ENCODE peak calls at places on chromosomes 12 and 14, in ten cellular contexts. One of them, this sample, is unnamed.

GRCh38 chr14:72590577-72590976 is 303.3 kb downstream of the DPF3 start:
- DNase-seq in left lung: no peak
- DNase-seq in fibroblast of pulmonary artery: no peak
- DNase-seq in brain microvascular endothelial cell: no peak
- DNase-seq in activated CD4-positive, alpha-beta T cell treated with anti-CD3 and anti-CD28 coated beads, Interleukin-2, amount 50 U/mL, for 1 hour: no peak
- DNase-seq in activated naive CD8-positive, alpha-beta T cell treated with anti-CD3 and anti-CD28 coated beads, Interleukin-2, amount 50 U/mL, for 24 hours: peak
- DNase-seq in cardiac fibroblast: no peak
- DNase-seq in pulmonary artery endothelial cell: no peak
- DNase-seq in naive thymus-derived CD8-positive, alpha-beta T cell: peak
- DNase-seq in WERI-Rb-1: no peak
- DNase-seq in this sample: no peak

GRCh38 chr14:77478796-77479195 is 19.8 kb downstream of the ISM2 start:
- DNase-seq in left lung: no peak
- DNase-seq in fibroblast of pulmonary artery: no peak
- DNase-seq in brain microvascular endothelial cell: no peak
- DNase-seq in activated CD4-positive, alpha-beta T cell treated with anti-CD3 and anti-CD28 coated beads, Interleukin-2, amount 50 U/mL, for 1 hour: no peak
- DNase-seq in activated naive CD8-positive, alpha-beta T cell treated with anti-CD3 and anti-CD28 coated beads, Interleukin-2, amount 50 U/mL, for 24 hours: no peak
- DNase-seq in cardiac fibroblast: no peak
- DNase-seq in pulmonary artery endothelial cell: no peak
- DNase-seq in naive thymus-derived CD8-positive, alpha-beta T cell: no peak
- DNase-seq in WERI-Rb-1: no peak
- DNase-seq in this sample: no peak

GRCh38 chr12:131536337-131536736 is 174.6 kb upstream of the SFSWAP start:
- DNase-seq in left lung: no peak
- DNase-seq in fibroblast of pulmonary artery: no peak
- DNase-seq in brain microvascular endothelial cell: no peak
- DNase-seq in activated CD4-positive, alpha-beta T cell treated with anti-CD3 and anti-CD28 coated beads, Interleukin-2, amount 50 U/mL, for 1 hour: peak
- DNase-seq in activated naive CD8-positive, alpha-beta T cell treated with anti-CD3 and anti-CD28 coated beads, Interleukin-2, amount 50 U/mL, for 24 hours: peak
- DNase-seq in cardiac fibroblast: no peak
- DNase-seq in pulmonary artery endothelial cell: no peak
- DNase-seq in naive thymus-derived CD8-positive, alpha-beta T cell: peak
- DNase-seq in WERI-Rb-1: no peak
- DNase-seq in this sample: no peak

GRCh38 chr12:124518051-124518932 is 49.1 kb downstream of the NCOR2 start:
- DNase-seq in left lung: peak
- DNase-seq in fibroblast of pulmonary artery: peak
- DNase-seq in brain microvascular endothelial cell: peak
- DNase-seq in activated CD4-positive, alpha-beta T cell treated with anti-CD3 and anti-CD28 coated beads, Interleukin-2, amount 50 U/mL, for 1 hour: no peak
- DNase-seq in activated naive CD8-positive, alpha-beta T cell treated with anti-CD3 and anti-CD28 coated beads, Interleukin-2, amount 50 U/mL, for 24 hours: no peak
- DNase-seq in cardiac fibroblast: peak
- DNase-seq in pulmonary artery endothelial cell: peak
- DNase-seq in naive thymus-derived CD8-positive, alpha-beta T cell: no peak
- DNase-seq in WERI-Rb-1: peak
- DNase-seq in this sample: peak

GRCh38 chr12:106297681-106298080 is 4.9 kb upstream of the TCP11L2 start:
- DNase-seq in left lung: no peak
- DNase-seq in fibroblast of pulmonary artery: no peak
- DNase-seq in brain microvascular endothelial cell: no peak
- DNase-seq in activated CD4-positive, alpha-beta T cell treated with anti-CD3 and anti-CD28 coated beads, Interleukin-2, amount 50 U/mL, for 1 hour: no peak
- DNase-seq in activated naive CD8-positive, alpha-beta T cell treated with anti-CD3 and anti-CD28 coated beads, Interleukin-2, amount 50 U/mL, for 24 hours: no peak
- DNase-seq in cardiac fibroblast: no peak
- DNase-seq in pulmonary artery endothelial cell: no peak
- DNase-seq in naive thymus-derived CD8-positive, alpha-beta T cell: no peak
- DNase-seq in WERI-Rb-1: no peak
- DNase-seq in this sample: no peak

GRCh38 chr14:21252149-21252548 is 17.1 kb downstream of the HNRNPC start:
- DNase-seq in left lung: no peak
- DNase-seq in fibroblast of pulmonary artery: no peak
- DNase-seq in brain microvascular endothelial cell: no peak
- DNase-seq in activated CD4-positive, alpha-beta T cell treated with anti-CD3 and anti-CD28 coated beads, Interleukin-2, amount 50 U/mL, for 1 hour: no peak
- DNase-seq in activated naive CD8-positive, alpha-beta T cell treated with anti-CD3 and anti-CD28 coated beads, Interleukin-2, amount 50 U/mL, for 24 hours: no peak
- DNase-seq in cardiac fibroblast: no peak
- DNase-seq in pulmonary artery endothelial cell: no peak
- DNase-seq in naive thymus-derived CD8-positive, alpha-beta T cell: no peak
- DNase-seq in WERI-Rb-1: no peak
- DNase-seq in this sample: no peak

GRCh38 chr14:64703393-64704144 is 655 bp upstream of the PLEKHG3 start:
- DNase-seq in left lung: no peak
- DNase-seq in fibroblast of pulmonary artery: no peak
- DNase-seq in brain microvascular endothelial cell: no peak
- DNase-seq in activated CD4-positive, alpha-beta T cell treated with anti-CD3 and anti-CD28 coated beads, Interleukin-2, amount 50 U/mL, for 1 hour: no peak
- DNase-seq in activated naive CD8-positive, alpha-beta T cell treated with anti-CD3 and anti-CD28 coated beads, Interleukin-2, amount 50 U/mL, for 24 hours: no peak
- DNase-seq in cardiac fibroblast: no peak
- DNase-seq in pulmonary artery endothelial cell: no peak
- DNase-seq in naive thymus-derived CD8-positive, alpha-beta T cell: no peak
- DNase-seq in WERI-Rb-1: peak
- DNase-seq in this sample: peak

GRCh38 chr12:124024263-124024678 is 51.3 kb downstream of the ZNF664 start:
- DNase-seq in left lung: no peak
- DNase-seq in fibroblast of pulmonary artery: no peak
- DNase-seq in brain microvascular endothelial cell: no peak
- DNase-seq in activated CD4-positive, alpha-beta T cell treated with anti-CD3 and anti-CD28 coated beads, Interleukin-2, amount 50 U/mL, for 1 hour: no peak
- DNase-seq in activated naive CD8-positive, alpha-beta T cell treated with anti-CD3 and anti-CD28 coated beads, Interleukin-2, amount 50 U/mL, for 24 hours: no peak
- DNase-seq in cardiac fibroblast: no peak
- DNase-seq in pulmonary artery endothelial cell: no peak
- DNase-seq in naive thymus-derived CD8-positive, alpha-beta T cell: no peak
- DNase-seq in WERI-Rb-1: no peak
- DNase-seq in this sample: no peak

GRCh38 chr12:101925352-101925751 is 48.0 kb downstream of the DRAM1 start:
- DNase-seq in left lung: peak
- DNase-seq in fibroblast of pulmonary artery: peak
- DNase-seq in brain microvascular endothelial cell: peak
- DNase-seq in activated CD4-positive, alpha-beta T cell treated with anti-CD3 and anti-CD28 coated beads, Interleukin-2, amount 50 U/mL, for 1 hour: no peak
- DNase-seq in activated naive CD8-positive, alpha-beta T cell treated with anti-CD3 and anti-CD28 coated beads, Interleukin-2, amount 50 U/mL, for 24 hours: no peak
- DNase-seq in cardiac fibroblast: peak
- DNase-seq in pulmonary artery endothelial cell: no peak
- DNase-seq in naive thymus-derived CD8-positive, alpha-beta T cell: no peak
- DNase-seq in WERI-Rb-1: no peak
- DNase-seq in this sample: no peak

GRCh38 chr14:38285962-38286361 is 30.1 kb upstream of the CLEC14A start:
- DNase-seq in left lung: no peak
- DNase-seq in fibroblast of pulmonary artery: peak
- DNase-seq in brain microvascular endothelial cell: no peak
- DNase-seq in activated CD4-positive, alpha-beta T cell treated with anti-CD3 and anti-CD28 coated beads, Interleukin-2, amount 50 U/mL, for 1 hour: no peak
- DNase-seq in activated naive CD8-positive, alpha-beta T cell treated with anti-CD3 and anti-CD28 coated beads, Interleukin-2, amount 50 U/mL, for 24 hours: no peak
- DNase-seq in cardiac fibroblast: peak
- DNase-seq in pulmonary artery endothelial cell: peak
- DNase-seq in naive thymus-derived CD8-positive, alpha-beta T cell: no peak
- DNase-seq in WERI-Rb-1: no peak
- DNase-seq in this sample: no peak

GRCh38 chr12:6267007-6267721 is 43.3 kb upstream of the PLEKHG6 start:
- DNase-seq in left lung: no peak
- DNase-seq in fibroblast of pulmonary artery: no peak
- DNase-seq in brain microvascular endothelial cell: peak
- DNase-seq in activated CD4-positive, alpha-beta T cell treated with anti-CD3 and anti-CD28 coated beads, Interleukin-2, amount 50 U/mL, for 1 hour: no peak
- DNase-seq in activated naive CD8-positive, alpha-beta T cell treated with anti-CD3 and anti-CD28 coated beads, Interleukin-2, amount 50 U/mL, for 24 hours: peak
- DNase-seq in cardiac fibroblast: peak
- DNase-seq in pulmonary artery endothelial cell: no peak
- DNase-seq in naive thymus-derived CD8-positive, alpha-beta T cell: no peak
- DNase-seq in WERI-Rb-1: no peak
- DNase-seq in this sample: peak

GRCh38 chr14:41604793-41605534 is 1.7 kb upstream of the LRFN5 start:
- DNase-seq in left lung: no peak
- DNase-seq in fibroblast of pulmonary artery: peak
- DNase-seq in brain microvascular endothelial cell: no peak
- DNase-seq in activated CD4-positive, alpha-beta T cell treated with anti-CD3 and anti-CD28 coated beads, Interleukin-2, amount 50 U/mL, for 1 hour: no peak
- DNase-seq in activated naive CD8-positive, alpha-beta T cell treated with anti-CD3 and anti-CD28 coated beads, Interleukin-2, amount 50 U/mL, for 24 hours: no peak
- DNase-seq in cardiac fibroblast: peak
- DNase-seq in pulmonary artery endothelial cell: no peak
- DNase-seq in naive thymus-derived CD8-positive, alpha-beta T cell: no peak
- DNase-seq in WERI-Rb-1: peak
- DNase-seq in this sample: peak

GRCh38 chr12:62817556-62818271 is 117.2 kb downstream of the PPM1H start:
- DNase-seq in left lung: no peak
- DNase-seq in fibroblast of pulmonary artery: peak
- DNase-seq in brain microvascular endothelial cell: peak
- DNase-seq in activated CD4-positive, alpha-beta T cell treated with anti-CD3 and anti-CD28 coated beads, Interleukin-2, amount 50 U/mL, for 1 hour: no peak
- DNase-seq in activated naive CD8-positive, alpha-beta T cell treated with anti-CD3 and anti-CD28 coated beads, Interleukin-2, amount 50 U/mL, for 24 hours: no peak
- DNase-seq in cardiac fibroblast: peak
- DNase-seq in pulmonary artery endothelial cell: no peak
- DNase-seq in naive thymus-derived CD8-positive, alpha-beta T cell: no peak
- DNase-seq in WERI-Rb-1: peak
- DNase-seq in this sample: no peak

GRCh38 chr14:105315211-105315721 is 718 bp downstream of the PACS2 start:
- DNase-seq in left lung: peak
- DNase-seq in fibroblast of pulmonary artery: no peak
- DNase-seq in brain microvascular endothelial cell: no peak
- DNase-seq in activated CD4-positive, alpha-beta T cell treated with anti-CD3 and anti-CD28 coated beads, Interleukin-2, amount 50 U/mL, for 1 hour: peak
- DNase-seq in activated naive CD8-positive, alpha-beta T cell treated with anti-CD3 and anti-CD28 coated beads, Interleukin-2, amount 50 U/mL, for 24 hours: no peak
- DNase-seq in cardiac fibroblast: no peak
- DNase-seq in pulmonary artery endothelial cell: no peak
- DNase-seq in naive thymus-derived CD8-positive, alpha-beta T cell: peak
- DNase-seq in WERI-Rb-1: peak
- DNase-seq in this sample: no peak

GRCh38 chr14:21668377-21668776 is 5.2 kb downstream of the OR4E1 start:
- DNase-seq in left lung: no peak
- DNase-seq in fibroblast of pulmonary artery: peak
- DNase-seq in brain microvascular endothelial cell: peak
- DNase-seq in activated CD4-positive, alpha-beta T cell treated with anti-CD3 and anti-CD28 coated beads, Interleukin-2, amount 50 U/mL, for 1 hour: no peak
- DNase-seq in activated naive CD8-positive, alpha-beta T cell treated with anti-CD3 and anti-CD28 coated beads, Interleukin-2, amount 50 U/mL, for 24 hours: no peak
- DNase-seq in cardiac fibroblast: peak
- DNase-seq in pulmonary artery endothelial cell: peak
- DNase-seq in naive thymus-derived CD8-positive, alpha-beta T cell: no peak
- DNase-seq in WERI-Rb-1: no peak
- DNase-seq in this sample: no peak

GRCh38 chr14:77151918-77152588 is 10.5 kb upstream of the ZDHHC22 start:
- DNase-seq in left lung: no peak
- DNase-seq in fibroblast of pulmonary artery: peak
- DNase-seq in brain microvascular endothelial cell: no peak
- DNase-seq in activated CD4-positive, alpha-beta T cell treated with anti-CD3 and anti-CD28 coated beads, Interleukin-2, amount 50 U/mL, for 1 hour: no peak
- DNase-seq in activated naive CD8-positive, alpha-beta T cell treated with anti-CD3 and anti-CD28 coated beads, Interleukin-2, amount 50 U/mL, for 24 hours: no peak
- DNase-seq in cardiac fibroblast: peak
- DNase-seq in pulmonary artery endothelial cell: no peak
- DNase-seq in naive thymus-derived CD8-positive, alpha-beta T cell: peak
- DNase-seq in WERI-Rb-1: no peak
- DNase-seq in this sample: peak

GRCh38 chr12:79448816-79449215 is 241.9 kb downstream of the PAWR start:
- DNase-seq in left lung: no peak
- DNase-seq in fibroblast of pulmonary artery: no peak
- DNase-seq in brain microvascular endothelial cell: no peak
- DNase-seq in activated CD4-positive, alpha-beta T cell treated with anti-CD3 and anti-CD28 coated beads, Interleukin-2, amount 50 U/mL, for 1 hour: no peak
- DNase-seq in activated naive CD8-positive, alpha-beta T cell treated with anti-CD3 and anti-CD28 coated beads, Interleukin-2, amount 50 U/mL, for 24 hours: no peak
- DNase-seq in cardiac fibroblast: no peak
- DNase-seq in pulmonary artery endothelial cell: no peak
- DNase-seq in naive thymus-derived CD8-positive, alpha-beta T cell: no peak
- DNase-seq in WERI-Rb-1: no peak
- DNase-seq in this sample: no peak

GRCh38 chr12:42698213-42698612 is 108.7 kb upstream of the PRICKLE1 start:
- DNase-seq in left lung: no peak
- DNase-seq in fibroblast of pulmonary artery: peak
- DNase-seq in brain microvascular endothelial cell: no peak
- DNase-seq in activated CD4-positive, alpha-beta T cell treated with anti-CD3 and anti-CD28 coated beads, Interleukin-2, amount 50 U/mL, for 1 hour: no peak
- DNase-seq in activated naive CD8-positive, alpha-beta T cell treated with anti-CD3 and anti-CD28 coated beads, Interleukin-2, amount 50 U/mL, for 24 hours: no peak
- DNase-seq in cardiac fibroblast: peak
- DNase-seq in pulmonary artery endothelial cell: no peak
- DNase-seq in naive thymus-derived CD8-positive, alpha-beta T cell: no peak
- DNase-seq in WERI-Rb-1: no peak
- DNase-seq in this sample: no peak

GRCh38 chr14:104140463-104141331 is 2.3 kb downstream of the KIF26A start:
- DNase-seq in left lung: no peak
- DNase-seq in fibroblast of pulmonary artery: no peak
- DNase-seq in brain microvascular endothelial cell: no peak
- DNase-seq in activated CD4-positive, alpha-beta T cell treated with anti-CD3 and anti-CD28 coated beads, Interleukin-2, amount 50 U/mL, for 1 hour: no peak
- DNase-seq in activated naive CD8-positive, alpha-beta T cell treated with anti-CD3 and anti-CD28 coated beads, Interleukin-2, amount 50 U/mL, for 24 hours: no peak
- DNase-seq in cardiac fibroblast: no peak
- DNase-seq in pulmonary artery endothelial cell: no peak
- DNase-seq in naive thymus-derived CD8-positive, alpha-beta T cell: no peak
- DNase-seq in WERI-Rb-1: peak
- DNase-seq in this sample: no peak

GRCh38 chr14:75427126-75427481 is 718 bp upstream of the JDP2 start:
- DNase-seq in left lung: peak
- DNase-seq in fibroblast of pulmonary artery: no peak
- DNase-seq in brain microvascular endothelial cell: no peak
- DNase-seq in activated CD4-positive, alpha-beta T cell treated with anti-CD3 and anti-CD28 coated beads, Interleukin-2, amount 50 U/mL, for 1 hour: no peak
- DNase-seq in activated naive CD8-positive, alpha-beta T cell treated with anti-CD3 and anti-CD28 coated beads, Interleukin-2, amount 50 U/mL, for 24 hours: no peak
- DNase-seq in cardiac fibroblast: no peak
- DNase-seq in pulmonary artery endothelial cell: no peak
- DNase-seq in naive thymus-derived CD8-positive, alpha-beta T cell: no peak
- DNase-seq in WERI-Rb-1: no peak
- DNase-seq in this sample: no peak

GRCh38 chr12:14843425-14843887 is at the start of gene ART4:
- DNase-seq in left lung: no peak
- DNase-seq in fibroblast of pulmonary artery: peak
- DNase-seq in brain microvascular endothelial cell: no peak
- DNase-seq in activated CD4-positive, alpha-beta T cell treated with anti-CD3 and anti-CD28 coated beads, Interleukin-2, amount 50 U/mL, for 1 hour: no peak
- DNase-seq in activated naive CD8-positive, alpha-beta T cell treated with anti-CD3 and anti-CD28 coated beads, Interleukin-2, amount 50 U/mL, for 24 hours: no peak
- DNase-seq in cardiac fibroblast: no peak
- DNase-seq in pulmonary artery endothelial cell: peak
- DNase-seq in naive thymus-derived CD8-positive, alpha-beta T cell: no peak
- DNase-seq in WERI-Rb-1: no peak
- DNase-seq in this sample: no peak

GRCh38 chr12:108612788-108613282 is 15.0 kb upstream of the TMEM119 start:
- DNase-seq in left lung: no peak
- DNase-seq in fibroblast of pulmonary artery: no peak
- DNase-seq in brain microvascular endothelial cell: no peak
- DNase-seq in activated CD4-positive, alpha-beta T cell treated with anti-CD3 and anti-CD28 coated beads, Interleukin-2, amount 50 U/mL, for 1 hour: no peak
- DNase-seq in activated naive CD8-positive, alpha-beta T cell treated with anti-CD3 and anti-CD28 coated beads, Interleukin-2, amount 50 U/mL, for 24 hours: no peak
- DNase-seq in cardiac fibroblast: no peak
- DNase-seq in pulmonary artery endothelial cell: no peak
- DNase-seq in naive thymus-derived CD8-positive, alpha-beta T cell: no peak
- DNase-seq in WERI-Rb-1: no peak
- DNase-seq in this sample: no peak

GRCh38 chr14:100653409-100653808 is 66.2 kb upstream of the BEGAIN start:
- DNase-seq in left lung: no peak
- DNase-seq in fibroblast of pulmonary artery: no peak
- DNase-seq in brain microvascular endothelial cell: no peak
- DNase-seq in activated CD4-positive, alpha-beta T cell treated with anti-CD3 and anti-CD28 coated beads, Interleukin-2, amount 50 U/mL, for 1 hour: peak
- DNase-seq in activated naive CD8-positive, alpha-beta T cell treated with anti-CD3 and anti-CD28 coated beads, Interleukin-2, amount 50 U/mL, for 24 hours: peak
- DNase-seq in cardiac fibroblast: no peak
- DNase-seq in pulmonary artery endothelial cell: no peak
- DNase-seq in naive thymus-derived CD8-positive, alpha-beta T cell: no peak
- DNase-seq in WERI-Rb-1: no peak
- DNase-seq in this sample: no peak

GRCh38 chr14:89755816-89756215 is 198.7 kb downstream of the EFCAB11 start:
- DNase-seq in left lung: no peak
- DNase-seq in fibroblast of pulmonary artery: no peak
- DNase-seq in brain microvascular endothelial cell: no peak
- DNase-seq in activated CD4-positive, alpha-beta T cell treated with anti-CD3 and anti-CD28 coated beads, Interleukin-2, amount 50 U/mL, for 1 hour: no peak
- DNase-seq in activated naive CD8-positive, alpha-beta T cell treated with anti-CD3 and anti-CD28 coated beads, Interleukin-2, amount 50 U/mL, for 24 hours: no peak
- DNase-seq in cardiac fibroblast: no peak
- DNase-seq in pulmonary artery endothelial cell: no peak
- DNase-seq in naive thymus-derived CD8-positive, alpha-beta T cell: no peak
- DNase-seq in WERI-Rb-1: no peak
- DNase-seq in this sample: no peak

GRCh38 chr14:90968025-90968424 is 92.4 kb downstream of the RPS6KA5 start:
- DNase-seq in left lung: no peak
- DNase-seq in fibroblast of pulmonary artery: peak
- DNase-seq in brain microvascular endothelial cell: peak
- DNase-seq in activated CD4-positive, alpha-beta T cell treated with anti-CD3 and anti-CD28 coated beads, Interleukin-2, amount 50 U/mL, for 1 hour: no peak
- DNase-seq in activated naive CD8-positive, alpha-beta T cell treated with anti-CD3 and anti-CD28 coated beads, Interleukin-2, amount 50 U/mL, for 24 hours: no peak
- DNase-seq in cardiac fibroblast: peak
- DNase-seq in pulmonary artery endothelial cell: no peak
- DNase-seq in naive thymus-derived CD8-positive, alpha-beta T cell: no peak
- DNase-seq in WERI-Rb-1: no peak
- DNase-seq in this sample: no peak

GRCh38 chr12:51879102-51879501 is 8.8 kb upstream of the ANKRD33 start:
- DNase-seq in left lung: no peak
- DNase-seq in fibroblast of pulmonary artery: no peak
- DNase-seq in brain microvascular endothelial cell: no peak
- DNase-seq in activated CD4-positive, alpha-beta T cell treated with anti-CD3 and anti-CD28 coated beads, Interleukin-2, amount 50 U/mL, for 1 hour: no peak
- DNase-seq in activated naive CD8-positive, alpha-beta T cell treated with anti-CD3 and anti-CD28 coated beads, Interleukin-2, amount 50 U/mL, for 24 hours: no peak
- DNase-seq in cardiac fibroblast: no peak
- DNase-seq in pulmonary artery endothelial cell: no peak
- DNase-seq in naive thymus-derived CD8-positive, alpha-beta T cell: no peak
- DNase-seq in WERI-Rb-1: no peak
- DNase-seq in this sample: no peak

GRCh38 chr12:104649217-104649834 is 192.6 kb downstream of the CHST11 start:
- DNase-seq in left lung: no peak
- DNase-seq in fibroblast of pulmonary artery: no peak
- DNase-seq in brain microvascular endothelial cell: no peak
- DNase-seq in activated CD4-positive, alpha-beta T cell treated with anti-CD3 and anti-CD28 coated beads, Interleukin-2, amount 50 U/mL, for 1 hour: no peak
- DNase-seq in activated naive CD8-positive, alpha-beta T cell treated with anti-CD3 and anti-CD28 coated beads, Interleukin-2, amount 50 U/mL, for 24 hours: no peak
- DNase-seq in cardiac fibroblast: no peak
- DNase-seq in pulmonary artery endothelial cell: no peak
- DNase-seq in naive thymus-derived CD8-positive, alpha-beta T cell: no peak
- DNase-seq in WERI-Rb-1: no peak
- DNase-seq in this sample: no peak

GRCh38 chr14:52900731-52901130 is 50.1 kb downstream of the FERMT2 start:
- DNase-seq in left lung: no peak
- DNase-seq in fibroblast of pulmonary artery: no peak
- DNase-seq in brain microvascular endothelial cell: no peak
- DNase-seq in activated CD4-positive, alpha-beta T cell treated with anti-CD3 and anti-CD28 coated beads, Interleukin-2, amount 50 U/mL, for 1 hour: no peak
- DNase-seq in activated naive CD8-positive, alpha-beta T cell treated with anti-CD3 and anti-CD28 coated beads, Interleukin-2, amount 50 U/mL, for 24 hours: no peak
- DNase-seq in cardiac fibroblast: no peak
- DNase-seq in pulmonary artery endothelial cell: no peak
- DNase-seq in naive thymus-derived CD8-positive, alpha-beta T cell: no peak
- DNase-seq in WERI-Rb-1: no peak
- DNase-seq in this sample: no peak

This sample was measured in DMS79.